ENCODE peak calls at places on chromosome 5, in seven cellular contexts. E, I, F, W, A, Y and U are unnamed samples. For H3K27me3, the result is how much of the 10 kb centered on the place peaks cover.

GRCh38 chr5:179147991-179148702 is 88.0 kb downstream of the ZNF354C start:
- DNase-seq in E (no peak), I (no peak), F (no peak), W (no peak), A (no peak), Y (no peak), U (no peak)

GRCh38 chr5:110625376-110625999 is 101.0 kb downstream of the TMEM232 start:
- DNase-seq in E (no peak), I (no peak), F (peak), W (peak), A (no peak), Y (no peak), U (no peak)

GRCh38 chr5:133662578-133662977 is 50.2 kb upstream of the FSTL4 start:
- DNase-seq in E (no peak), I (no peak), F (no peak), W (no peak), A (no peak), Y (no peak), U (no peak)

GRCh38 chr5:172276214-172276613 is 7.3 kb downstream of the UBTD2 start:
- DNase-seq in E (no peak), I (no peak), F (no peak), W (no peak), A (no peak), Y (no peak), U (no peak)

GRCh38 chr5:66223637-66224036 is 79.5 kb downstream of the SREK1 start:
- DNase-seq in E (no peak), I (no peak), F (no peak), W (peak), A (no peak), Y (peak), U (peak)

GRCh38 chr5:10702911-10703491 is 58.0 kb downstream of the DAP start:
- DNase-seq in E (no peak), I (peak), F (no peak), W (no peak), A (no peak), Y (no peak), U (no peak)

GRCh38 chr5:176743136-176743827 is 67.1 kb upstream of the UNC5A start:
- DNase-seq in E (no peak), I (no peak), F (no peak), W (no peak), A (no peak), Y (no peak), U (no peak)

GRCh38 chr5:143582869-143583268 is 179.4 kb upstream of the NR3C1 start:
- DNase-seq in E (no peak), I (no peak), F (no peak), W (no peak), A (no peak), Y (no peak), U (no peak)

GRCh38 chr5:36374275-36374862 is 72.7 kb upstream of the RANBP3L start:
- DNase-seq in E (no peak), I (no peak), F (no peak), W (no peak), A (peak), Y (no peak), U (no peak)

GRCh38 chr5:43425965-43426364 is 13.8 kb upstream of the CCL28 start:
- DNase-seq in E (no peak), I (no peak), F (no peak), W (no peak), A (no peak), Y (no peak), U (no peak)

GRCh38 chr5:124867064-124867707 is 120.7 kb upstream of the ZNF608 start:
- DNase-seq in E (no peak), I (no peak), F (no peak), W (no peak), A (no peak), Y (no peak), U (no peak)

GRCh38 chr5:22372376-22372775 is 480.8 kb downstream of the CDH12 start:
- DNase-seq in E (no peak), I (peak), F (no peak), W (peak), A (no peak), Y (no peak), U (no peak)

GRCh38 chr5:105283134-105283533 is 1720.5 kb upstream of the NUDT12 start:
- DNase-seq in E (no peak), I (no peak), F (no peak), W (no peak), A (no peak), Y (no peak), U (no peak)

GRCh38 chr5:54902817-54903473 is 82.4 kb downstream of the ESM1 start:
- DNase-seq in E (peak), I (no peak), F (peak), W (peak), A (no peak), Y (no peak), U (no peak)

GRCh38 chr5:25418319-25418859 is 773.6 kb upstream of the CDH10 start:
- DNase-seq in E (no peak), I (no peak), F (no peak), W (no peak), A (no peak), Y (no peak), U (no peak)

GRCh38 chr5:109689740-109690455 is at the start of gene MAN2A1:
- DNase-seq in E (no peak), I (peak), F (peak), W (peak), A (peak), Y (peak), U (peak)

GRCh38 chr5:135921388-135921787 is 25.7 kb upstream of the IL9 start:
- DNase-seq in E (no peak), I (no peak), F (no peak), W (no peak), A (no peak), Y (no peak), U (peak)

GRCh38 chr5:8456846-8457186 is 587.9 kb downstream of the MTRR start:
- DNase-seq in E (no peak), I (no peak), F (no peak), W (no peak), A (no peak), Y (no peak), U (no peak)

GRCh38 chr5:180286-180918 is 10.9 kb upstream of the LRRC14B start:
- DNase-seq in E (no peak), I (no peak), F (no peak), W (peak), A (no peak), Y (no peak), U (no peak)

GRCh38 chr5:1921711-1922110 is 39.0 kb upstream of the IRX4 start:
- DNase-seq in E (no peak), I (no peak), F (no peak), W (no peak), A (no peak), Y (no peak), U (no peak)
- H3K27me3 ChIP-seq in E (under half), I (under half), F (under half), W (under half), A (under half), Y (under half), U (under half)

DNA sequence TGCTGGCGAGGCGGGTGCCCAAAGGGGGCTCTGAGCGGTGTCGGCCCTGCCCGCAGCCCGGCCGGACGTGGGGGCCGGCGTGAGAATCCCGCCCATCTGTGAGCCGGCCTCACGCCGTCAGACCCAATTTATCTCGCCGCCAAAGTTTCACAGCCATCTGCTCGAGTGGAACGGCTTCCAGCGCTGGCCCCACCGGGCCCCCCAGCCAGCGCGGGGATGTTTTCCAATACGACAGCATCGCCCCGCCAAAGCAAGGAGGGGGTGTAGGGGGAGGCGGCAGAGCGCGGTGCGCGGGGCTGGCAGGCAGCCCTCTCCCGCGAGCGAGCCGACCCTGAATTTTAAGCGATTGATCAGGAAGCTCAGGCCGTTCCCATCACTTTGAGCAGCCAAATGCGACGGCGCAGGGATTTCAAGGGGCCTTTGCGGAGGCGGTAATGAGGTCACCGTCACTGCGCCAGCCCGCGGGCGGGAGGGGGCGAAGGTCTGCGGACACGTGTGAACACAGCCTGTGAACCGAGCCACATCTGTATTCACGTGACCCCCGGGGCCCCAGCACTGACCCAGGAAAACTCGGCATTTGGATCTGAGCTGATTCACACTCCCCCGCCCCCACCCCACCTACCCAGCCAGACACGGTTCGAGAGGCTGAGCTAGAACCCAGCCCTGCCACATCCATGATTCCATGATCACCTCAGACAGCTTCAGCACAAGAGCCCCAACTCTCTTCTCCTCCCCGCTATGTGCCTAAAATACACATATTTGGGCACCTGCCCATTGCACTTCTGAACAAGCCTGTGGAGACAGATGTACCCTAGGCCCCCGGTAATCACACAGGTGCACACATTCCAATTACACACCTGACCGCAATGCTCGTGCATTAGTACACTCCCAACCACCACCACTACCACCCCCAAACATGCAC is 47.8 kb upstream of the PSD2 start:
- DNase-seq in E (no peak), I (peak), F (peak), W (peak), A (no peak), Y (peak), U (no peak)
- H3K27me3 ChIP-seq in E (under half), I (under half), F (under half), W (under half), A (under half), Y (under half), U (under half)

DNA sequence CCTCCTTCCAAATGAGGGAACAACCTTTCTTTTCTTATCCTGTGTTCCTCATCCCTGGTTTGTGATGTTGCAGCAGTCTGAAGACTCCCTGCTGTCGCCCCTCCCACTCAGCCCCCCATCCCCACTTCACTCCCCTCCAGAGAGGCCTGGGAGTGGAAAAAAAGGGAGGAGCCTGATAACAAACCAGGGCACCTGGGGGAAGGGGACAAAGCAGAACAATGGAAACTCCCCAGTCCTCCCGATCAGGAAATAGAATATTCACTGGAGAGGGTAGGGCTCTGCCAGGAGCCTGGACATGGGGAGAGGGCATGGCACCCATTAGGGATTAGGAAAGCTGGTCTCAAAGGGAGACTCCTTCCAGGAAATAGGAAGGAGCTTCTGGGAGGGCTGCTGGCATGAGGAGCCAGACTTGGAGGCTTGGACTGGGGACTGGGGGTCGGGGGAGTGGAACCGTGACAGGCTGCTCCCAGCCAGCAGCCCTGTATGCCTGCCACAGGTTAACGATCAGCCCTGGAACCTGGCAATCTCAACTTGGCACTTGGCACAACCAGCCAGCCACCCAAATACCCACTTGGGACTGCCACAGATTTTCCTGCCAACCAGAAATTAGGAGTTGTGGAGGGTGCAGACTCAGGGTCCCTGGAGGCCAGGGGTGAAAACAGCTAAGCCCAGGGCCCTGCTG is 20.0 kb downstream of the PCDH1 start:
- DNase-seq in E (no peak), I (no peak), F (no peak), W (no peak), A (no peak), Y (no peak), U (no peak)
- H3K27me3 ChIP-seq in E (under half), I (under half), F (under half), W (under half), A (under half), Y (under half), U (under half)

GRCh38 chr5:151902215-151902614 is 22.4 kb downstream of the GLRA1 start:
- DNase-seq in E (peak), I (no peak), F (no peak), W (no peak), A (no peak), Y (no peak), U (no peak)
- H3K27me3 ChIP-seq in E (under half), I (under half), F (under half), W (under half), A (under half), Y (under half), U (under half)